ENCODE peak calls at places on chromosomes 2 and 18, in five cellular contexts. H, P, M, C and L are unnamed samples. For H3K4me1, the result is how much of the 10 kb centered on the place peaks cover.

GRCh38 chr2:538646-539045 is 138.6 kb downstream of the TMEM18 start:
- DNase-seq in H (no peak), P (no peak), M (no peak), C (no peak), L (no peak)

GRCh38 chr18:51668101-51668500 is 470.6 kb upstream of the MEX3C start:
- DNase-seq in H (peak), P (no peak), M (peak), C (peak), L (peak)

GRCh38 chr2:219309278-219309677 is at the start of gene PTPRN:
- DNase-seq in H (no peak), P (no peak), M (no peak), C (no peak), L (peak)

GRCh38 chr18:35171315-35171987 is 69.4 kb upstream of the ZNF397 start:
- DNase-seq in H (no peak), P (no peak), M (no peak), C (no peak), L (no peak)

GRCh38 chr2:189210250-189211075 is 30.9 kb upstream of the COL5A2 start:
- DNase-seq in H (no peak), P (no peak), M (peak), C (peak), L (no peak)

GRCh38 chr2:71699428-71699827 is 246.1 kb downstream of the DYSF start:
- DNase-seq in H (no peak), P (no peak), M (no peak), C (no peak), L (no peak)

GRCh38 chr2:240246173-240246820 is 105.8 kb upstream of the OTOS start:
- DNase-seq in H (no peak), P (peak), M (no peak), C (no peak), L (no peak)

GRCh38 chr18:8142131-8142711 is 467.0 kb upstream of the RAB12 start:
- DNase-seq in H (no peak), P (no peak), M (peak), C (no peak), L (no peak)

GRCh38 chr2:43071629-43072550 is 154.5 kb downstream of the ZFP36L2 start:
- DNase-seq in H (no peak), P (peak), M (no peak), C (peak), L (no peak)

GRCh38 chr2:99680946-99681345 is 191.1 kb upstream of the REV1 start:
- DNase-seq in H (no peak), P (no peak), M (no peak), C (no peak), L (no peak)

GRCh38 chr18:48033770-48034650 is 103.6 kb upstream of the SMAD2 start:
- DNase-seq in H (no peak), P (peak), M (no peak), C (no peak), L (no peak)

GRCh38 chr2:10320933-10321332 is 18.2 kb downstream of the HPCAL1 start:
- DNase-seq in H (no peak), P (no peak), M (no peak), C (no peak), L (no peak)

GRCh38 chr2:219249203-219249980 is 3.7 kb upstream of the TUBA4B start:
- DNase-seq in H (no peak), P (peak), M (peak), C (peak), L (no peak)

GRCh38 chr2:238106339-238106697 is 6.2 kb downstream of the ESPNL start:
- DNase-seq in H (no peak), P (peak), M (no peak), C (no peak), L (no peak)

GRCh38 chr2:68715353-68716041 is 19.1 kb upstream of the ARHGAP25 start:
- DNase-seq in H (peak), P (peak), M (peak), C (peak), L (peak)

GRCh38 chr2:226963528-226963927 is 127.7 kb downstream of the RHBDD1 start:
- DNase-seq in H (no peak), P (no peak), M (no peak), C (no peak), L (no peak)

GRCh38 chr2:121648206-121648605 is 1.1 kb downstream of the CLASP1 start:
- DNase-seq in H (no peak), P (no peak), M (no peak), C (no peak), L (no peak)

GRCh38 chr18:45684341-45685115 is 39.5 kb upstream of the SLC14A1 start:
- DNase-seq in H (no peak), P (no peak), M (no peak), C (no peak), L (no peak)

GRCh38 chr18:42183746-42184145 is 228.7 kb downstream of the PIK3C3 start:
- DNase-seq in H (no peak), P (no peak), M (no peak), C (no peak), L (no peak)

GRCh38 chr2:169598982-169599381 is 14.8 kb downstream of the PPIG start:
- DNase-seq in H (no peak), P (no peak), M (no peak), C (no peak), L (no peak)

GRCh38 chr2:98912957-98913915 is 22.8 kb downstream of the CRACDL start:
- DNase-seq in H (no peak), P (peak), M (no peak), C (no peak), L (no peak)

GRCh38 chr2:26399781-26400376 is 1.8 kb upstream of the DRC1 start:
- DNase-seq in H (no peak), P (no peak), M (no peak), C (no peak), L (no peak)

GRCh38 chr2:33215983-33216382 is 260.5 kb upstream of the RASGRP3 start:
- DNase-seq in H (no peak), P (no peak), M (no peak), C (no peak), L (no peak)
- H3K4me1 ChIP-seq in H (under half), P (under half), M (half or more), C (under half), L (under half)

GRCh38 chr2:196181484-196181883 is 10.1 kb upstream of the STK17B start:
- DNase-seq in H (no peak), P (no peak), M (no peak), C (no peak), L (no peak)
- H3K4me1 ChIP-seq in H (under half), P (under half), M (under half), C (under half), L (under half)

GRCh38 chr2:172762554-172762953 is 26.9 kb downstream of the RAPGEF4 start:
- DNase-seq in H (no peak), P (no peak), M (no peak), C (no peak), L (no peak)

GRCh38 chr2:172770887-172771286 is 35.2 kb downstream of the RAPGEF4 start:
- DNase-seq in H (no peak), P (no peak), M (no peak), C (no peak), L (no peak)

GRCh38 chr2:172772637-172773036 is 37.0 kb downstream of the RAPGEF4 start:
- DNase-seq in H (no peak), P (no peak), M (no peak), C (no peak), L (no peak)

GRCh38 chr2:172765664-172766063 is 30.0 kb downstream of the RAPGEF4 start:
- DNase-seq in H (no peak), P (no peak), M (no peak), C (no peak), L (no peak)

DNA sequence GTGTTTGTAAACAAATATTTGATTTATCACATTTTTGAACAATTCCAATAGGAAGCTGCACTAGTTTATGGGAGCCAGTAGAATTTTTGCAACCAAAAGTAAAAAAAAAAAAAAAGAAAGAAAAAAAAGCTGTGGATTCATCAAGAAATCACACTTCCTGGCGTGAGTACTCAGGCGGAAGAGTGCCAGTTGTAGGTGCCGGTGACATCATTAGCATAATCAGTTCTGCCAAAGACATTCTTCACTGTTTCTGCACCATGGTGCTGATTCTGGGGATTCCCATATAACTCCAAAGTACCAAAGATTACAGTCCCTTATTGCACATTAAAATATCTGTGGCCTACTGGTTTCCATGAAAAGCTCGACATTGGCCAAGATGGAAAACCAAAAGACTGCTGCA is 32.8 kb downstream of the RAPGEF4 start:
- DNase-seq in H (no peak), P (no peak), M (no peak), C (no peak), L (no peak)
- H3K4me1 ChIP-seq in H (under half), P (under half), M (under half), C (under half), L (under half)

GRCh38 chr2:54599326-54599710 is 124.1 kb upstream of the EML6 start:
- DNase-seq in H (no peak), P (no peak), M (no peak), C (no peak), L (no peak)
- H3K4me1 ChIP-seq in H (under half), P (half or more), M (under half), C (half or more), L (under half)

GRCh38 chr18:825891-826585 is 14.0 kb upstream of the YES1 start:
- DNase-seq in H (no peak), P (no peak), M (no peak), C (no peak), L (no peak)
- H3K4me1 ChIP-seq in H (under half), P (under half), M (under half), C (under half), L (under half)